ENCODE peak calls at places on chromosomes 13 and 19, in nine cellular contexts. H, M, F, I, J, R, A, L and Q are unnamed samples.

GRCh38 chr19:50203281-50204080 is at the start of gene MYH14:
- DNase-seq in H (peak; percentile 99), M (peak; percentile 96), F (peak; percentile 47), I (no peak), J (no peak), R (peak; percentile 70), A (peak; percentile 30), L (peak; percentile 3), Q (peak; percentile 9)

GRCh38 chr13:23671902-23672301 is 101.7 kb downstream of the TNFRSF19 start:
- DNase-seq in H (peak; percentile 43), M (no peak), F (no peak), I (no peak), J (no peak), R (peak; percentile 46), A (peak; percentile 80), L (peak; percentile 77), Q (peak; percentile 33)

GRCh38 chr13:21674271-21675009 is 3.6 kb downstream of the FGF9 start:
- DNase-seq in H (no peak), M (no peak), F (peak; percentile 81), I (no peak), J (peak; percentile 39), R (no peak), A (no peak), L (no peak), Q (no peak)

GRCh38 chr19:10895363-10895762 is 24.0 kb downstream of the CARM1 start:
- DNase-seq in H (no peak), M (no peak), F (no peak), I (peak; percentile 52), J (no peak), R (no peak), A (no peak), L (no peak), Q (no peak)

GRCh38 chr19:47779524-47780214 is 1.2 kb downstream of the SELENOW start:
- DNase-seq in H (no peak), M (no peak), F (no peak), I (no peak), J (no peak), R (no peak), A (no peak), L (no peak), Q (no peak)

GRCh38 chr19:33194527-33194883 is 375 bp downstream of the LRP3 start:
- DNase-seq in H (no peak), M (no peak), F (no peak), I (no peak), J (no peak), R (peak; percentile 21), A (peak; percentile 10), L (peak; percentile 10), Q (no peak)

GRCh38 chr19:39046037-39046821 is 13.9 kb upstream of the FBXO27 start:
- DNase-seq in H (peak; percentile 20), M (no peak), F (no peak), I (peak; percentile 80), J (peak; percentile 36), R (peak; percentile 16), A (peak; percentile 25), L (no peak), Q (no peak)

GRCh38 chr19:35164418-35164817 is 9.9 kb downstream of the FXYD5 start:
- DNase-seq in H (no peak), M (no peak), F (no peak), I (no peak), J (no peak), R (no peak), A (no peak), L (peak; percentile 21), Q (no peak)

GRCh38 chr13:98184796-98185195 is 7.7 kb upstream of the RNF113B start:
- DNase-seq in H (no peak), M (no peak), F (no peak), I (no peak), J (no peak), R (peak; percentile 27), A (peak; percentile 63), L (peak; percentile 76), Q (peak; percentile 57)

GRCh38 chr13:38753878-38754277 is 67.0 kb downstream of the FREM2 start:
- DNase-seq in H (no peak), M (no peak), F (no peak), I (no peak), J (no peak), R (no peak), A (no peak), L (no peak), Q (no peak)

GRCh38 chr19:7196721-7197168 is 97.5 kb downstream of the INSR start:
- DNase-seq in H (no peak), M (no peak), F (no peak), I (no peak), J (no peak), R (peak; percentile 46), A (peak; percentile 17), L (no peak), Q (no peak)

GRCh38 chr19:13163609-13164364 is 13.6 kb downstream of the IER2 start:
- DNase-seq in H (peak; percentile 93), M (peak; percentile 71), F (peak; percentile 89), I (peak; percentile 56), J (no peak), R (peak; percentile 95), A (peak; percentile 85), L (peak; percentile 85), Q (peak; percentile 85)

GRCh38 chr13:79869326-79869725 is 388.4 kb downstream of the NDFIP2 start:
- DNase-seq in H (peak; percentile 22), M (no peak), F (no peak), I (no peak), J (no peak), R (no peak), A (no peak), L (peak; percentile 28), Q (peak; percentile 40)

DNA sequence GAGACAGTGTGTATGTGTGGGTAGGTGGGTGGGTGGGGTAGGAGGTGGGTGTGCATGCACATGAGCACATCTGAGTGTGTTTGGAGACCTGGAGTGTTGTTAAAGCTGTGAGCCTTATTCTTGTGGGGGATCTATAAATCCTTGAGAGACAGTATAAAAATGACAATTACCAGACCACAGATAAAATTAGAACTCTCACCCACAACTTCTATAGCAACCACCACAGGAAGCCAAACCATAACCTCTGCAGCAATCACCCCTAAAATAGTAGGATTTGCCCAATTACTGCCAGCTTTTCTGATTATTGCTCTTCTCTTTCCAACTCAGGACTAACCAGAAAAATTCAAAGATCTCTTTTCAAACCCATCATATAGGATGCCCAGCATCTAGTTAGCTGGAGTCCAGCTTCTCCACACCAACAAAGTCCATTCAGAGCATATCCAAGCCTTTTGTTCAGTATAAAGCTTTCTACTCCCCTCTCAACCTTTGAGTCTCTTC is 93.4 kb upstream of the SLITRK1 start:
- DNase-seq in H (no peak), M (no peak), F (no peak), I (no peak), J (peak; percentile 45), R (no peak), A (no peak), L (no peak), Q (no peak)
- H3K4me3 ChIP-seq in H (no peak overlapping the region), M (no peak overlapping the region), F (no peak overlapping the region), I (no peak overlapping the region), J (no peak overlapping the region), R (no peak overlapping the region), A (no peak overlapping the region), L (no peak overlapping the region), Q (no peak overlapping the region)

GRCh38 chr13:49020940-49021548 is 45.3 kb downstream of the FNDC3A start:
- DNase-seq in H (no peak), M (no peak), F (no peak), I (peak; percentile 10), J (no peak), R (peak; percentile 14), A (peak; percentile 69), L (peak; percentile 46), Q (peak; percentile 52)
- H3K4me3 ChIP-seq in H (no peak overlapping the region), M (no peak overlapping the region), F (no peak overlapping the region), I (no peak overlapping the region), J (no peak overlapping the region), R (no peak overlapping the region), A (no peak overlapping the region), L (no peak overlapping the region), Q (no peak overlapping the region)

DNA sequence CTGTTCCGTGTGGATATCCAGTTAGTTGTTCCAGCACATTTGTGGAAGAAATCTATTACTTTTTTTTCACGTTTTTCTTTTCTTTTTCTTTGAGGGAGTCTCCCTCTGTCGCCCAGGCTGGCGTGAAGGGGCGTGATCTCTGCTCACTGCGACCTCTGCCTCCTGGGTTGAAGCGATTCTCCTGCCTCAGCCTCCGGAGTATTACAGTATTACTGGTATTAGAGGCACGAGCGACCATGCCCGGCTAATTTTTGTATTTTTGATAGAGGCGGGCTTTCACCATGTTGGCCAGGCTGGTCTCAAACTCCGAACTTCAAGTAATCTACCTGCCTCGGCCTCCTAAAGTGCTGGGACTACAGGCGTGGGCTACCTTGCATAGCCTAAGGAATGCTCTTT is 43.6 kb downstream of the ZNF611 start:
- DNase-seq in H (no peak), M (no peak), F (no peak), I (no peak), J (no peak), R (no peak), A (no peak), L (no peak), Q (no peak)
- H3K4me3 ChIP-seq in H (peak overlapping the region; percentile 99), M (peak overlapping the region; percentile 36), F (no peak overlapping the region), I (peak overlapping the region; percentile 96), J (no peak overlapping the region), R (peak overlapping the region; percentile 57), A (no peak overlapping the region), L (no peak overlapping the region), Q (peak overlapping the region; percentile 66)

GRCh38 chr19:45815501-45816216 is 551 bp upstream of the RSPH6A start:
- DNase-seq in H (no peak), M (no peak), F (no peak), I (no peak), J (no peak), R (peak; percentile 27), A (no peak), L (peak; percentile 10), Q (no peak)
- H3K4me3 ChIP-seq in H (no peak overlapping the region), M (no peak overlapping the region), F (peak overlapping the region; percentile 8), I (no peak overlapping the region), J (no peak overlapping the region), R (peak overlapping the region; percentile 54), A (no peak overlapping the region), L (no peak overlapping the region), Q (peak overlapping the region; percentile 20)

GRCh38 chr13:101258071-101258470 is 158.2 kb downstream of the NALCN start:
- DNase-seq in H (peak; percentile 90), M (no peak), F (no peak), I (peak; percentile 92), J (peak; percentile 61), R (peak; percentile 11), A (peak; percentile 98), L (peak; percentile 95), Q (peak; percentile 95)
- H3K4me3 ChIP-seq in H (peak overlapping the region; percentile 10), M (no peak overlapping the region), F (no peak overlapping the region), I (peak overlapping the region; percentile 48), J (no peak overlapping the region), R (no peak overlapping the region), A (no peak overlapping the region), L (no peak overlapping the region), Q (no peak overlapping the region)